ENCODE peak calls at places on chromosomes 7 and 10, in six cellular contexts. L is stimulated activated CD4-positive, alpha-beta T cell treated with anti-CD3 and anti-CD28 coated beads, Interleukin-4, amount 100 ng/mL, for 4 hours; D is upper lobe of right lung; C is bronchial epithelial cell; B is Caki2; W is HuH-7.5. X is an unnamed sample.
A peak's percentile ranks its signal among the peaks of the same experiment; 100 is the strongest.

GRCh38 chr10:119315128-119316001 is 108.0 kb downstream of the GRK5 start:
- DNase-seq in L (peak; percentile 84), D (no peak), C (peak; percentile 93), B (peak; percentile 81), W (peak; percentile 66), X (no peak)

GRCh38 chr7:14233026-14233897 is 243.8 kb upstream of the ETV1 start:
- DNase-seq in L (no peak), D (no peak), C (peak; percentile 62), B (peak; percentile 10), W (no peak), X (no peak)

GRCh38 chr7:28364082-28364481 is 48.2 kb upstream of the CREB5 start:
- DNase-seq in L (no peak), D (no peak), C (no peak), B (no peak), W (no peak), X (no peak)

GRCh38 chr10:133350950-133351329 is 3.8 kb downstream of the PRAP1 start:
- DNase-seq in L (no peak), D (no peak), C (no peak), B (no peak), W (no peak), X (no peak)

GRCh38 chr7:856444-857095 is 19.8 kb upstream of the GET4 start:
- DNase-seq in L (no peak), D (no peak), C (no peak), B (no peak), W (no peak), X (no peak)

GRCh38 chr10:86411281-86411841 is 44.8 kb upstream of the GRID1 start:
- DNase-seq in L (peak; percentile 54), D (no peak), C (no peak), B (peak; percentile 79), W (no peak), X (peak; percentile 74)

GRCh38 chr7:25009271-25009670 is 29.3 kb upstream of the OSBPL3 start:
- DNase-seq in L (no peak), D (no peak), C (peak; percentile 88), B (no peak), W (no peak), X (no peak)

GRCh38 chr7:32025381-32026075 is 44.7 kb downstream of the PDE1C start:
- DNase-seq in L (no peak), D (no peak), C (no peak), B (no peak), W (no peak), X (no peak)

GRCh38 chr10:6124666-6125065 is 35.8 kb downstream of the RBM17 start:
- DNase-seq in L (no peak), D (no peak), C (no peak), B (peak; percentile 42), W (no peak), X (no peak)

GRCh38 chr7:120814518-120814917 is 43.4 kb downstream of the TSPAN12 start:
- DNase-seq in L (no peak), D (no peak), C (no peak), B (no peak), W (no peak), X (no peak)

GRCh38 chr7:107955394-107955793 is 47.6 kb downstream of the LAMB1 start:
- DNase-seq in L (no peak), D (no peak), C (no peak), B (no peak), W (no peak), X (no peak)

GRCh38 chr7:17041324-17041723 is 159.5 kb upstream of the AGR3 start:
- DNase-seq in L (no peak), D (no peak), C (peak; percentile 95), B (no peak), W (no peak), X (no peak)

GRCh38 chr10:17872191-17873091 is 63.3 kb downstream of the MRC1 start:
- DNase-seq in L (no peak), D (no peak), C (peak; percentile 36), B (peak; percentile 10), W (no peak), X (peak; percentile 50)

GRCh38 chr10:43202657-43203490 is 64.0 kb downstream of the RASGEF1A start:
- DNase-seq in L (peak; percentile 45), D (peak; percentile 80), C (peak; percentile 10), B (no peak), W (no peak), X (peak; percentile 53)

GRCh38 chr10:122656741-122657140 is 42.9 kb downstream of the C10orf120 start:
- DNase-seq in L (no peak), D (peak; percentile 54), C (no peak), B (no peak), W (no peak), X (no peak)

GRCh38 chr7:84264341-84264740 is 69.8 kb upstream of the SEMA3A start:
- DNase-seq in L (no peak), D (no peak), C (no peak), B (no peak), W (no peak), X (no peak)

GRCh38 chr7:64885520-64886240 is 17.4 kb upstream of the ZNF273 start:
- DNase-seq in L (no peak), D (no peak), C (no peak), B (no peak), W (no peak), X (no peak)

GRCh38 chr10:34018811-34019210 is 684.3 kb upstream of the NRP1 start:
- DNase-seq in L (no peak), D (no peak), C (no peak), B (no peak), W (no peak), X (no peak)

GRCh38 chr10:22219308-22219707 is 1.5 kb upstream of the EBLN1 start:
- DNase-seq in L (no peak), D (no peak), C (peak; percentile 62), B (no peak), W (no peak), X (no peak)

GRCh38 chr7:94182066-94182465 is 177.9 kb upstream of the BET1 start:
- DNase-seq in L (no peak), D (no peak), C (peak; percentile 91), B (peak; percentile 26), W (no peak), X (no peak)

GRCh38 chr10:96276831-96277230 is 5.5 kb upstream of the BLNK start:
- DNase-seq in L (no peak), D (no peak), C (peak; percentile 88), B (no peak), W (no peak), X (peak; percentile 30)

GRCh38 chr10:50403074-50403473 is 151.8 kb upstream of the ASAH2 start:
- DNase-seq in L (no peak), D (no peak), C (peak; percentile 34), B (no peak), W (no peak), X (no peak)

GRCh38 chr7:134470864-134471263 is 12.0 kb upstream of the AKR1B1 start:
- DNase-seq in L (no peak), D (no peak), C (peak; percentile 95), B (peak; percentile 73), W (no peak), X (no peak)

GRCh38 chr7:29053105-29053872 is 93.0 kb downstream of the CPVL start:
- DNase-seq in L (no peak), D (no peak), C (no peak), B (no peak), W (no peak), X (no peak)

GRCh38 chr10:14876764-14877163 is 1.9 kb upstream of the SUV39H2 start:
- DNase-seq in L (no peak), D (no peak), C (no peak), B (no peak), W (no peak), X (no peak)

GRCh38 chr10:59366310-59366709 is 4.0 kb upstream of the FAM13C start:
- DNase-seq in L (no peak), D (no peak), C (no peak), B (no peak), W (no peak), X (no peak)

GRCh38 chr10:17354781-17355180 is 99.6 kb downstream of the ST8SIA6 start:
- DNase-seq in L (no peak), D (no peak), C (no peak), B (no peak), W (no peak), X (no peak)

GRCh38 chr10:6977641-6978627 is 397.9 kb upstream of the PRKCQ start:
- DNase-seq in L (no peak), D (no peak), C (no peak), B (no peak), W (no peak), X (no peak)

GRCh38 chr10:89206402-89207180 is 526 bp downstream of the CH25H start:
- DNase-seq in L (peak; percentile 13), D (peak; percentile 70), C (no peak), B (no peak), W (no peak), X (no peak)

GRCh38 chr7:45007571-45008328 is 7.7 kb downstream of the CCM2 start:
- DNase-seq in L (no peak), D (peak; percentile 33), C (no peak), B (no peak), W (no peak), X (no peak)

GRCh38 chr7:132901241-132901640 is 180.6 kb downstream of the CHCHD3 start:
- DNase-seq in L (no peak), D (no peak), C (no peak), B (no peak), W (no peak), X (no peak)

GRCh38 chr10:17175551-17175950 is 25.9 kb downstream of the TRDMT1 start:
- DNase-seq in L (no peak), D (no peak), C (peak; percentile 7), B (no peak), W (no peak), X (no peak)

GRCh38 chr7:44386139-44386913 is 60.9 kb upstream of the CAMK2B start:
- DNase-seq in L (no peak), D (no peak), C (no peak), B (no peak), W (no peak), X (no peak)

GRCh38 chr10:64515975-64516699 is 994.9 kb downstream of the REEP3 start:
- DNase-seq in L (no peak), D (no peak), C (no peak), B (no peak), W (no peak), X (no peak)

GRCh38 chr10:23630880-23631279 is 192.0 kb downstream of the OTUD1 start:
- DNase-seq in L (no peak), D (no peak), C (no peak), B (no peak), W (no peak), X (no peak)

GRCh38 chr7:70312336-70312735 is 714.1 kb downstream of the AUTS2 start:
- DNase-seq in L (no peak), D (no peak), C (no peak), B (no peak), W (no peak), X (no peak)

GRCh38 chr10:29204119-29204518 is 84.8 kb upstream of the LYZL1 start:
- DNase-seq in L (no peak), D (no peak), C (no peak), B (no peak), W (no peak), X (no peak)

GRCh38 chr10:116421815-116422214 is 5.8 kb upstream of the PNLIPRP3 start:
- DNase-seq in L (no peak), D (no peak), C (no peak), B (no peak), W (no peak), X (no peak)

GRCh38 chr7:89385414-89385813 is 589.9 kb upstream of the TEX47 start:
- DNase-seq in L (no peak), D (no peak), C (no peak), B (no peak), W (no peak), X (no peak)

GRCh38 chr7:135877799-135878198 is 99.4 kb downstream of the MTPN start:
- DNase-seq in L (no peak), D (no peak), C (peak; percentile 97), B (peak; percentile 50), W (no peak), X (no peak)

X was measured in Karpas-422.